ENCODE peak calls at places on chromosomes 5 and 9, in eight cellular contexts. K is retina; N is WTC11; E is activated naive CD8-positive, alpha-beta T cell treated with anti-CD3 and anti-CD28 coated beads for 36 hours; V is midbrain; X is breast epithelium; Y is stimulated activated CD4-positive, alpha-beta T cell treated with anti-CD3 and anti-CD28 coated beads, Interleukin-4, amount 100 ng/mL, for 48 hours; P is GM23248. L is an unnamed sample.

GRCh38 chr5:37136694-37137093 is 112.5 kb downstream of the CPLANE1 start:
- DNase-seq in K (no peak), N (no peak), E (no peak), V (no peak), X (no peak), Y (no peak), P (no peak), L (no peak)

GRCh38 chr9:93268551-93269314 is 84.8 kb downstream of the WNK2 start:
- DNase-seq in K (no peak), N (no peak), E (peak), V (no peak), X (peak), Y (no peak), P (no peak), L (no peak)

GRCh38 chr5:32057157-32058096 is 116.7 kb downstream of the GOLPH3 start:
- DNase-seq in K (no peak), N (no peak), E (no peak), V (no peak), X (no peak), Y (no peak), P (peak), L (no peak)

GRCh38 chr9:105856020-105856419 is 161.7 kb downstream of the TMEM38B start:
- DNase-seq in K (no peak), N (no peak), E (no peak), V (no peak), X (no peak), Y (no peak), P (no peak), L (no peak)

GRCh38 chr9:19102181-19102630 is 498 bp downstream of the HAUS6 start:
- DNase-seq in K (no peak), N (no peak), E (peak), V (no peak), X (no peak), Y (peak), P (peak), L (peak)

GRCh38 chr9:112179816-112180215 is 4.7 kb upstream of the SUSD1 start:
- DNase-seq in K (no peak), N (no peak), E (no peak), V (no peak), X (no peak), Y (no peak), P (no peak), L (no peak)

GRCh38 chr9:87216036-87216435 is 268.7 kb upstream of the GAS1 start:
- DNase-seq in K (no peak), N (no peak), E (no peak), V (no peak), X (no peak), Y (no peak), P (no peak), L (no peak)

GRCh38 chr5:127417534-127417933 is 99.9 kb upstream of the PRRC1 start:
- DNase-seq in K (no peak), N (no peak), E (no peak), V (no peak), X (no peak), Y (no peak), P (no peak), L (no peak)

GRCh38 chr5:141135718-141136266 is 786 bp downstream of the PCDHB5 start:
- DNase-seq in K (no peak), N (no peak), E (no peak), V (no peak), X (no peak), Y (no peak), P (no peak), L (no peak)

GRCh38 chr5:132663771-132664695 is 6.1 kb downstream of the IL13 start:
- DNase-seq in K (no peak), N (no peak), E (no peak), V (no peak), X (no peak), Y (no peak), P (no peak), L (no peak)

GRCh38 chr9:15299374-15299939 is 7.6 kb downstream of the TTC39B start:
- DNase-seq in K (no peak), N (no peak), E (peak), V (no peak), X (no peak), Y (peak), P (no peak), L (no peak)

GRCh38 chr5:77012601-77013000 is 17.6 kb upstream of the AGGF1 start:
- DNase-seq in K (no peak), N (no peak), E (no peak), V (no peak), X (no peak), Y (no peak), P (peak), L (no peak)

GRCh38 chr9:118809160-118809625 is 560.0 kb downstream of the BRINP1 start:
- DNase-seq in K (no peak), N (peak), E (no peak), V (no peak), X (no peak), Y (no peak), P (no peak), L (no peak)

GRCh38 chr9:105046907-105047651 is 119.1 kb upstream of the ABCA1 start:
- DNase-seq in K (peak), N (no peak), E (no peak), V (no peak), X (no peak), Y (no peak), P (no peak), L (no peak)

GRCh38 chr5:90479611-90480385 is 5.1 kb downstream of the POLR3G start:
- DNase-seq in K (no peak), N (no peak), E (no peak), V (no peak), X (no peak), Y (no peak), P (peak), L (no peak)

GRCh38 chr9:98232926-98233325 is 22.5 kb downstream of the TBC1D2 start:
- DNase-seq in K (no peak), N (no peak), E (no peak), V (no peak), X (no peak), Y (no peak), P (no peak), L (no peak)

GRCh38 chr5:78504726-78505431 is 143.7 kb downstream of the LHFPL2 start:
- DNase-seq in K (peak), N (no peak), E (no peak), V (peak), X (peak), Y (no peak), P (peak), L (peak)

GRCh38 chr5:1199649-1200494 is 1.5 kb upstream of the SLC6A19 start:
- DNase-seq in K (no peak), N (peak), E (no peak), V (no peak), X (no peak), Y (no peak), P (no peak), L (no peak)

GRCh38 chr5:69528015-69528414 is 32.0 kb upstream of the GTF2H2C start:
- DNase-seq in K (no peak), N (no peak), E (no peak), V (no peak), X (no peak), Y (no peak), P (no peak), L (no peak)

GRCh38 chr9:108512426-108513173 is 343.2 kb downstream of the ACTL7B start:
- DNase-seq in K (no peak), N (no peak), E (no peak), V (no peak), X (no peak), Y (no peak), P (peak), L (no peak)

GRCh38 chr9:129185991-129186390 is 7.9 kb upstream of the IER5L start:
- DNase-seq in K (no peak), N (no peak), E (no peak), V (no peak), X (no peak), Y (no peak), P (peak), L (no peak)

L was measured in lower leg skin.